ENCODE peak calls at places on chromosomes 6 and 20, in eight cellular contexts. Z, B, T, L, X, D, K and Y are unnamed samples. For H3K4me1 and H3K27me3, the result is how much of the 10 kb centered on the place peaks cover.

GRCh38 chr6:168524644-168525043 is 83.7 kb downstream of the SMOC2 start:
- DNase-seq in X (no peak), D (no peak), Z (no peak), L (no peak), B (peak), K (no peak), T (no peak), Y (no peak)

GRCh38 chr20:33370296-33370695 is 31.0 kb downstream of the CDK5RAP1 start:
- DNase-seq in L (peak), T (no peak), D (no peak), B (no peak), Z (no peak), K (peak), X (no peak), Y (peak)

GRCh38 chr6:13708679-13709261 is 2.9 kb downstream of the RANBP9 start:
- DNase-seq in Z (peak), B (no peak), D (no peak), T (no peak), K (no peak), X (no peak), L (no peak), Y (no peak)

GRCh38 chr6:1143655-1144054 is 168.2 kb upstream of the FOXQ1 start:
- DNase-seq in T (no peak), D (no peak), X (no peak), L (no peak), K (no peak), Z (peak), B (no peak), Y (no peak)

GRCh38 chr20:38145094-38146075 is 19.7 kb downstream of the TGM2 start:
- DNase-seq in X (no peak), L (no peak), T (no peak), Z (peak), K (no peak), D (no peak), B (peak), Y (no peak)

GRCh38 chr20:20732641-20733040 is 20.2 kb upstream of the RALGAPA2 start:
- DNase-seq in T (no peak), D (no peak), Z (no peak), K (no peak), X (no peak), L (no peak), B (no peak), Y (no peak)

GRCh38 chr6:126640356-126640755 is 300.4 kb downstream of the CENPW start:
- DNase-seq in D (no peak), L (no peak), Z (no peak), T (no peak), B (no peak), K (no peak), X (no peak), Y (no peak)

GRCh38 chr20:60455272-60455671 is 497.0 kb downstream of the CDH26 start:
- DNase-seq in T (no peak), B (no peak), Z (no peak), X (no peak), K (no peak), D (no peak), L (no peak), Y (no peak)

GRCh38 chr20:33814238-33814712 is 3.1 kb downstream of the CHMP4B start:
- DNase-seq in X (no peak), K (no peak), B (no peak), Z (peak), T (no peak), D (no peak), L (no peak), Y (no peak)

GRCh38 chr20:14997791-14998190 is 660.4 kb upstream of the FLRT3 start:
- DNase-seq in T (no peak), L (no peak), K (no peak), B (no peak), X (no peak), D (no peak), Z (no peak), Y (peak)

GRCh38 chr6:118012944-118013343 is 105.9 kb downstream of the SLC35F1 start:
- DNase-seq in L (no peak), T (no peak), Z (no peak), X (no peak), D (no peak), B (no peak), K (no peak), Y (no peak)

GRCh38 chr6:129112591-129112990 is 229.7 kb downstream of the LAMA2 start:
- DNase-seq in L (no peak), B (no peak), Z (no peak), D (no peak), X (no peak), T (no peak), K (no peak), Y (no peak)

GRCh38 chr6:27136077-27136644 is 111.3 kb upstream of the PRSS16 start:
- DNase-seq in L (no peak), T (no peak), K (no peak), D (no peak), Z (no peak), X (no peak), B (no peak), Y (no peak)

GRCh38 chr6:156864557-156864956 is 87.4 kb downstream of the ARID1B start:
- DNase-seq in B (no peak), T (no peak), Z (peak), D (no peak), K (no peak), X (no peak), L (no peak), Y (peak)

GRCh38 chr6:43477235-43478007 is at the start of gene TJAP1:
- DNase-seq in Z (peak), X (peak), B (peak), L (peak), T (peak), D (peak), K (peak), Y (peak)

GRCh38 chr6:1381397-1382330 is 7.7 kb upstream of the FOXF2 start:
- DNase-seq in D (peak), T (peak), K (peak), Z (no peak), L (peak), X (no peak), B (peak), Y (no peak)

GRCh38 chr6:71457883-71458282 is 169.3 kb downstream of the OGFRL1 start:
- DNase-seq in K (no peak), Z (no peak), T (no peak), L (no peak), X (no peak), B (no peak), D (no peak), Y (no peak)

GRCh38 chr6:147283460-147283859 is 79.2 kb downstream of the STXBP5 start:
- DNase-seq in X (no peak), T (no peak), B (no peak), D (no peak), Z (peak), K (no peak), L (no peak), Y (no peak)

GRCh38 chr6:106473807-106474206 is 113.3 kb downstream of the CRYBG1 start:
- DNase-seq in B (no peak), L (no peak), Z (peak), K (no peak), X (no peak), D (no peak), T (no peak), Y (peak)

DNA sequence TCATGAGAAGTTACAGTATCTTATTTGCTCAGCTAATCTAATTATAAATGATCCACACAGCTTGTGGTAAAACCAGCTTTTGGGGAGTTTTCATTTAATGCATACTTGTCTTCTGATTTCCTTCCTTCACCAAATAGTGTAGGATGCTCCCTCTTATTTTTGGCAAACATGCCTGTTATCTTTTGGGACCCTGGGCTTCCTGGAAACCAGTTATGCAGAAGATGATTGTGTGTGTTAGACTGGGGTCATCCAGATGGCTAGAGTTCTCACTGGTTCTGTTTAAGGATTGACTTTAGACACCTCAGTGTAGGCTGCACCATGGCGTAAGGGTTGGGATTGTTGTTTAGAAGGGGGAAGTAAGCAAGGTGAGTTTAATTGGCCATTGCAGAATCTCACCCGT is 61.3 kb downstream of the PTPN1 start:
- DNase-seq in Z (no peak), L (no peak), D (no peak), K (no peak), B (no peak), X (no peak), T (no peak), Y (no peak)
- H3K4me1 ChIP-seq in Z (under half), L (under half), D (half or more), K (under half), B (under half), X (half or more), T (under half), Y (under half)

DNA sequence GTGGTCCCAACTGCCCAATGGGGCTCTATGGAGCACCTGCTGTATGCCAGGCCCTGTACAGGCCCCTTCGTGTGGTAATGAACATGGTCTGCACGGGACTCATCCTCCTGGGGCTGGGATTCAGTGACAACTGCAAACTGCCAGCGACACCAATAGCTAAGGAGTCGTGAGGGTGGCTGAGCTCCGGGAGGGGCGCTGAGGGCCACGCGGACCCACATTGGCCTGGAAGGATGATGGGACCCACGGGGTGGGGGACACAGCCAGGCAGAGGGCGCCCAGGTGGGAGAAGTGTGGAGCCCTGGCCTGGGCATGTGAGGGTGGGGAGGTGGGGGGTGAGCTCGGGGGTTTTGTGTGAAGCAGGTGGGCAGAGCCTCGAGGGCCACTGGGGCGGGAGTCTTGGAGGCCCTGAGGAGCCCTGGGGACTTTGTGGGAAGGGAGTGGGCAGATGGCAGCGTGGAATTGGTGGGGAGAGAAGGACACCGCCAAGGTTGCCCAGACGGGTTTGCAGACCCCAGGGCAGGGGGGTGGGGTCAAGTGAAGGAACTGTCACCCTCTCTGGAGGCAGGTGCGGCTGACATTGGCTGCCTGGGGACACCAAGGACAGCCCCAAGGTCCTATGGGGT is 22.5 kb downstream of the GATA5 start:
- DNase-seq in D (no peak), K (no peak), L (no peak), T (no peak), B (no peak), Z (no peak), X (no peak), Y (no peak)
- H3K27me3 ChIP-seq in D (half or more), K (under half), L (under half), T (under half), B (under half), Z (half or more), X (under half), Y (under half)

GRCh38 chr6:21740719-21741118 is 147.2 kb downstream of the SOX4 start:
- DNase-seq in K (no peak), Z (peak), D (no peak), L (no peak), T (no peak), X (no peak), B (no peak), Y (no peak)
- H3K4me1 ChIP-seq in K (under half), Z (under half), D (under half), L (under half), T (under half), X (under half), B (under half), Y (under half)

GRCh38 chr20:62550087-62550565 is 74.3 kb upstream of the GATA5 start:
- DNase-seq in T (no peak), Z (no peak), B (peak), K (no peak), D (no peak), X (no peak), L (no peak), Y (no peak)
- H3K27me3 ChIP-seq in T (under half), Z (half or more), B (under half), K (under half), D (half or more), X (under half), L (under half), Y (half or more)

GRCh38 chr6:35046098-35046497 is 95.0 kb downstream of the TCP11 start:
- DNase-seq in L (no peak), X (no peak), K (no peak), Z (no peak), T (peak), B (no peak), D (no peak), Y (peak)
- H3K4me1 ChIP-seq in L (under half), X (half or more), K (under half), Z (under half), T (half or more), B (half or more), D (half or more), Y (under half)

DNA sequence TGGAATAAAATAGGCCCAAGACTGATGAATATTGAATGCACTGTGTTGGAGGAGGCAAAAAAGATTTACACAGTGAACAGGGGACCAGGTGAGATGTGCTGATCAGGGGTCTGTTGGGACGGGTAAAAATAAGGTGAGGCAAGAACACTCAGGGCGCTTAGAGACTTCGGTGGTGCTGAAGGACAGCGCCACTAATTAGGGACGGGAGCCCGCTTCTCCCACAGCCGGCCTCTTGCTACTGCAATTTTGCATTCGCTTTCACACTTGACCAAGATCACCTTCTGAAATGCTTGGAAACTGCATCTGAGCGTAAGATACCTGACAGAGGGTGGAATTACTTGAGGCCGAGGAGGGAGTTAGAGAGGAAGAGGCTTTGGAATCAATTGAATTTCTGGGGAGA is 7.3 kb downstream of the TFAP2D start:
- DNase-seq in T (no peak), X (no peak), L (no peak), K (no peak), B (no peak), Z (no peak), D (no peak), Y (peak)
- H3K27me3 ChIP-seq in T (half or more), X (half or more), L (under half), K (under half), B (under half), Z (under half), D (half or more), Y (half or more)

DNA sequence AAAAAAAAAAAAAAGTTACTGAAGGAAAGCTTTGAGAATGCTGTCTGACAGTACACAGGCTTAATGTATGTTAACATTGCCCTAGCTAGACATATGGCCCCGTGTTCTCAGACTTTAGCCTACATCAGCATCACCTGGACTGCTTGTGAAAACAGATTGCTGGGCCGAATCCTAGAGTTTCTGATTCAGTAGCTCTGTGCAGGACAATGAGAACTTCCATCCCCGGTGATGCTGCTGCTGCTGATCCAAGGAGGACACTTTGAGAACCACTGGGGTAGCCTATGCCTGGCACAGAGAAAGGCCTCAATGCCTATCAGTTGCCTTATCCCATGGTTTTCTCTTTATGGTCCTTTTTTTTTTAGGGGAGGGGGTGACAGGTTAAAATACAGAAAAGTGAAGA is 1.6 kb downstream of the HCK start:
- DNase-seq in B (no peak), L (no peak), T (no peak), X (no peak), Z (no peak), K (no peak), D (no peak), Y (no peak)
- H3K4me1 ChIP-seq in B (under half), L (under half), T (under half), X (half or more), Z (under half), K (under half), D (under half), Y (under half)

DNA sequence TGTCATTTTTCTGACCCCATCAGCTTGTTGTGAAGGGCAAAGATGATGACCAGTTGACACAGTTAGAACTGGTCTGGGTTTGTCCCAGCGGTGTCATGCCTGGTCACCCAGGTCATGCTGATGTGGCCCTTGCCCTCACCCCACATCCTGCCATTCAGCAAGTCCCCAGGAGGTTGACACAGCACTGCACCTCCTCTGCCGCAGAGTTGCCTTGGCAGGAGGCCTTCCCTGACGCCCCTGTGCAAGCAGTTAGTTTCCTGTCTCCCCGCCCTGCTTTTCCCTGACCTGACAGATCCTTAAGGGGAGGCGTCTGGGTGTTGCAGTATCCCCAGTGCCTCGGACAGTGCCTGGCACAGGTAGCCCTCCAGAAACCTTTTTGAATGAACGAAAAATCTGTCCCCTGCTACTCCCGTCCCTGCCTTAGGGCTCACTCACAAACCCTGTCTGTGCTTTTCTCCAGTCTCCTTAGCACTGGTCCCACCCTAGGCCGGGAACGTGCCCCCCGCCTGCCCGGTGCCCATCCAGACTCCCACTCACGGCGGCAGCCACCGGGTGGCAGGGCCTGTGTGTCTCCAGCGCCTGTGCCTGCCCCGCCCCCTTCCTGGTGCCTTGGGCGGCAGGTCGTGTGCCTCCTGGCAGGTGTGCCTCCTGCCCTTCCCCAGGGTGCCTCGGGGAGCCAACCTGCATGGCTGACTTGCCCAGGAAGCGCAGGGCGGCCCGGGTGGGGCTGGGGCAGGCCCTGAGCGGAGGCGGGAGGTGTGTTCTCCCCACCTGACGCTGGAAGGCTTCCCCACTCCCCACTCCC is 146.3 kb upstream of the RNF24 start:
- DNase-seq in K (no peak), Z (no peak), X (peak), B (peak), L (no peak), T (no peak), D (peak), Y (no peak)
- H3K27me3 ChIP-seq in K (under half), Z (under half), X (under half), B (under half), L (under half), T (under half), D (under half), Y (under half)

GRCh38 chr20:62706857-62707256 is 1.8 kb upstream of the NTSR1 start:
- DNase-seq in L (no peak), B (no peak), D (no peak), T (no peak), X (no peak), Z (no peak), K (no peak), Y (no peak)

GRCh38 chr20:62706344-62706743 is 2.3 kb upstream of the NTSR1 start:
- DNase-seq in T (no peak), Z (no peak), X (no peak), L (no peak), D (no peak), K (no peak), B (peak), Y (no peak)

GRCh38 chr20:62708591-62709536 is at the start of gene NTSR1:
- DNase-seq in X (no peak), T (no peak), D (no peak), Z (no peak), L (no peak), K (no peak), B (peak), Y (peak)

GRCh38 chr20:62707981-62708521 is 585 bp upstream of the NTSR1 start:
- DNase-seq in B (no peak), K (no peak), L (no peak), T (no peak), D (no peak), Z (no peak), X (no peak), Y (no peak)

DNA sequence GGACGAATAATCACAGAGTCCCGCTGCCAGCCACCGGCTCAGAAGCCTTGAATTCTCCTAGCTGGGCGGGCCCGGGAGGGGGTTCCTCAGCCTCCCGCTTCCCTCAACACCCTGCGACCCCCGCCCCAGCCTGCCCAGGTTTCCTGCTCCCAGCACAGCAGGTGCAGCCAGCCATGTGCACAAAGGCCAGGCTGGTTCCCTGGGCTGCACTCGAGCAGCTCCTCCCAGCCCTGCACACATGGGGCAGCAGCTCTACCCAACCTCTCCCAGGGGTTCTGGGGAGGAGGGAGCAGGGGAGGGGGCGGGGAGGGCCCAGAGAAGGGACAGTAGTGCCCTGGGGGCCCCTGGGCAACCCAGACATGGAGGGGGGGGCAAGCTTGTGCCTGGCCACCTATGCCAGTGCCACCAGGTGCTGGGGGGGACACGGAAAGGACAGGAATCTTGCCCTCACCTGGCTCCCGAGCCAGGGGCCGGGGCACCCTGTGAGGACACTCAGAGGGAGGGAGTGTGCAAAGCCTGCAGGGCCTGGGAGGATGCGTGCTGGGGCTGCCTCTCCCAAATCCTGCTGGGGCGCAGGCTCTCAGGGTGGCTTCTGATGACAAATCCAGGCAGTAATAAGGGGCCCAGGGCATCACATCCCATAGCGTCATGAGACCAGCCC is 1.2 kb upstream of the NTSR1 start:
- DNase-seq in X (no peak), L (no peak), B (peak), K (no peak), Z (no peak), T (no peak), D (no peak), Y (no peak)
- H3K4me1 ChIP-seq in X (half or more), L (under half), B (under half), K (under half), Z (under half), T (under half), D (under half), Y (under half)